ENCODE peak calls at places on chromosomes 12 and 14, in six cellular contexts. R is fibroblast of pulmonary artery, O is lower lobe of right lung, E is neural crest cell, P is T-helper 9 cell, U is SW480. J is an unnamed sample.
A peak's percentile ranks its signal among the peaks of the same experiment; 100 is the strongest.

GRCh38 chr12:78146365-78146772 is 315.7 kb downstream of the NAV3 start:
- DNase-seq in E (no peak), O (no peak), R (peak; percentile 65), U (peak; percentile 36), P (no peak), J (peak; percentile 10)

GRCh38 chr12:50188875-50189575 is 21.9 kb upstream of the CERS5 start:
- DNase-seq in R (no peak), P (no peak), U (no peak), E (no peak), O (no peak), J (peak; percentile 76)

GRCh38 chr12:46725332-46725731 is 100.5 kb downstream of the SLC38A4 start:
- DNase-seq in O (no peak), E (no peak), R (no peak), P (no peak), U (no peak), J (no peak)

GRCh38 chr14:94081386-94081820 is 293 bp downstream of the IFI27L1 start:
- DNase-seq in O (no peak), R (no peak), P (no peak), U (peak; percentile 41), E (no peak), J (peak; percentile 75)

GRCh38 chr14:104677506-104678332 is 11.7 kb upstream of the INF2 start:
- DNase-seq in O (peak; percentile 85), P (peak; percentile 40), R (peak; percentile 80), E (peak; percentile 67), U (peak; percentile 66), J (peak; percentile 74)

GRCh38 chr12:67916266-67916970 is 72.8 kb upstream of the IFNG-AS1 start:
- DNase-seq in E (no peak), U (no peak), R (no peak), P (no peak), O (no peak), J (no peak)

GRCh38 chr12:117660896-117661295 is 299.5 kb upstream of the NOS1 start:
- DNase-seq in R (no peak), U (no peak), E (no peak), P (no peak), O (no peak), J (no peak)

GRCh38 chr12:121883315-121883660 is 5.3 kb upstream of the PSMD9 start:
- DNase-seq in P (no peak), U (peak; percentile 12), R (no peak), E (no peak), O (no peak), J (no peak)

GRCh38 chr14:39006721-39007410 is 96.2 kb downstream of the SEC23A start:
- DNase-seq in P (no peak), R (no peak), E (no peak), U (no peak), O (no peak), J (no peak)

GRCh38 chr12:117145597-117146154 is 44.6 kb downstream of the FBXO21 start:
- DNase-seq in P (no peak), R (no peak), O (no peak), E (no peak), U (no peak), J (no peak)

GRCh38 chr14:71117839-71118743 is 210.8 kb downstream of the PCNX1 start:
- DNase-seq in O (no peak), E (no peak), P (no peak), U (no peak), R (peak; percentile 66), J (peak; percentile 77)

GRCh38 chr12:15682826-15683225 is 106.4 kb downstream of the EPS8 start:
- DNase-seq in P (no peak), R (no peak), E (no peak), O (no peak), U (no peak), J (no peak)

GRCh38 chr14:100871234-100872186 is 32.0 kb downstream of the RTL1 start:
- DNase-seq in U (peak; percentile 82), O (peak; percentile 16), R (peak; percentile 23), E (no peak), P (no peak), J (no peak)

GRCh38 chr14:104135121-104135903 is 3.1 kb upstream of the KIF26A start:
- DNase-seq in E (peak; percentile 55), O (peak; percentile 42), U (peak; percentile 74), R (peak; percentile 4), P (no peak), J (no peak)

GRCh38 chr14:24185015-24185414 is 3.6 kb downstream of the IPO4 start:
- DNase-seq in U (no peak), R (no peak), O (no peak), P (no peak), E (no peak), J (no peak)

GRCh38 chr12:121970901-121971300 is 50.8 kb upstream of the BCL7A start:
- DNase-seq in E (no peak), P (no peak), U (no peak), O (no peak), R (no peak), J (no peak)

GRCh38 chr12:123905319-123905925 is 67.2 kb downstream of the CCDC92 start:
- DNase-seq in O (no peak), U (peak; percentile 67), R (peak; percentile 89), E (peak; percentile 61), P (peak; percentile 58), J (peak; percentile 77)

GRCh38 chr14:68675233-68675577 is 117.7 kb downstream of the ZFP36L1 start:
- DNase-seq in R (no peak), O (no peak), U (peak; percentile 71), E (no peak), P (no peak), J (no peak)

GRCh38 chr14:100297320-100298300 is 8.6 kb downstream of the SLC25A29 start:
- DNase-seq in P (no peak), O (peak; percentile 82), U (no peak), E (no peak), R (peak; percentile 76), J (no peak)

GRCh38 chr12:123059501-123059900 is 79.0 kb downstream of the ARL6IP4 start:
- DNase-seq in E (no peak), U (no peak), P (no peak), O (no peak), R (no peak), J (no peak)

GRCh38 chr12:1373887-1374286 is 220.5 kb downstream of the FBXL14 start:
- DNase-seq in P (no peak), E (no peak), O (no peak), R (peak; percentile 23), U (no peak), J (no peak)

GRCh38 chr14:68941820-68942219 is 37.3 kb downstream of the ACTN1 start:
- DNase-seq in R (peak; percentile 92), P (no peak), E (no peak), O (no peak), U (peak; percentile 78), J (no peak)

GRCh38 chr14:97916100-97916499 is 1118.9 kb downstream of the VRK1 start:
- DNase-seq in U (no peak), O (no peak), P (no peak), E (no peak), R (no peak), J (no peak)

GRCh38 chr14:74516451-74517155 is 23.0 kb downstream of the ISCA2 start:
- DNase-seq in P (no peak), R (peak; percentile 19), E (no peak), O (peak; percentile 39), U (no peak), J (no peak)

J was measured in small intestine.